ENCODE peak calls at places on chromosomes 16 and 17, in four cellular contexts. L, D, B and X are unnamed samples. For H3K4me1, the result is how much of the 10 kb centered on the place peaks cover.

GRCh38 chr16:24645739-24646645 is 83.5 kb upstream of the TNRC6A start:
- DNase-seq in L (peak), D (no peak), B (no peak), X (no peak)

GRCh38 chr16:51393381-51394005 is 242.4 kb upstream of the SALL1 start:
- DNase-seq in L (peak), D (no peak), B (no peak), X (no peak)

GRCh38 chr16:49580751-49581303 is 207.2 kb downstream of the C16orf78 start:
- DNase-seq in L (no peak), D (no peak), B (no peak), X (no peak)

GRCh38 chr17:61247438-61247837 is 152.2 kb upstream of the TBX2 start:
- DNase-seq in L (peak), D (no peak), B (no peak), X (no peak)

GRCh38 chr16:66698046-66698445 is 1.5 kb upstream of the CMTM4 start:
- DNase-seq in L (no peak), D (no peak), B (no peak), X (no peak)

GRCh38 chr16:49437344-49437743 is 63.7 kb downstream of the C16orf78 start:
- DNase-seq in L (no peak), D (no peak), B (no peak), X (no peak)

GRCh38 chr17:44065668-44066203 is 735 bp downstream of the LSM12 start:
- DNase-seq in L (no peak), D (no peak), B (no peak), X (no peak)

GRCh38 chr17:49968380-49969133 is 433 bp upstream of the DLX4 start:
- DNase-seq in L (peak), D (peak), B (peak), X (peak)

GRCh38 chr16:62077998-62078397 is 41.8 kb upstream of the CDH8 start:
- DNase-seq in L (no peak), D (no peak), B (peak), X (no peak)

GRCh38 chr16:86085161-86085611 is 186.2 kb downstream of the IRF8 start:
- DNase-seq in L (no peak), D (peak), B (no peak), X (no peak)

GRCh38 chr16:61791465-61791864 is 244.8 kb downstream of the CDH8 start:
- DNase-seq in L (no peak), D (no peak), B (no peak), X (no peak)

GRCh38 chr17:33981713-33982601 is 273.1 kb upstream of the CCL2 start:
- DNase-seq in L (no peak), D (no peak), B (no peak), X (no peak)

GRCh38 chr16:12146966-12147365 is 170.4 kb downstream of the SNX29 start:
- DNase-seq in L (no peak), D (no peak), B (no peak), X (no peak)

GRCh38 chr17:41406205-41406604 is 8.8 kb upstream of the KRT31 start:
- DNase-seq in L (no peak), D (no peak), B (no peak), X (no peak)

GRCh38 chr16:83021049-83021448 is 394.3 kb downstream of the CDH13 start:
- DNase-seq in L (no peak), D (no peak), B (no peak), X (no peak)

GRCh38 chr17:77879226-77879895 is 79.1 kb upstream of the TNRC6C start:
- DNase-seq in L (no peak), D (no peak), B (no peak), X (no peak)

GRCh38 chr17:42814633-42815399 is 9.3 kb downstream of the BECN1 start:
- DNase-seq in L (peak), D (no peak), B (peak), X (no peak)

GRCh38 chr16:67158637-67159600 is 790 bp downstream of the TRADD start:
- DNase-seq in L (no peak), D (no peak), B (peak), X (peak)

GRCh38 chr16:58098207-58099096 is 30.7 kb downstream of the CFAP20 start:
- DNase-seq in L (no peak), D (no peak), B (no peak), X (no peak)

GRCh38 chr16:17831330-17831729 is 360.6 kb upstream of the XYLT1 start:
- DNase-seq in L (no peak), D (no peak), B (no peak), X (no peak)

GRCh38 chr17:49964539-49965521 is 4.2 kb upstream of the DLX4 start:
- DNase-seq in L (peak), D (no peak), B (no peak), X (no peak)

GRCh38 chr17:72171703-72172670 is 51.2 kb downstream of the SOX9 start:
- DNase-seq in L (no peak), D (no peak), B (no peak), X (no peak)

GRCh38 chr16:4240624-4241023 is 1.3 kb downstream of the SRL start:
- DNase-seq in L (no peak), D (no peak), B (no peak), X (no peak)

GRCh38 chr16:73202176-73202729 is 154.3 kb upstream of the ZFHX3 start:
- DNase-seq in L (peak), D (no peak), B (no peak), X (no peak)

GRCh38 chr16:78258651-78259050 is 159.2 kb downstream of the WWOX start:
- DNase-seq in L (peak), D (no peak), B (no peak), X (no peak)

GRCh38 chr16:85982563-85982939 is 83.6 kb downstream of the IRF8 start:
- DNase-seq in L (no peak), D (peak), B (peak), X (no peak)

GRCh38 chr17:146983-147761 is 9.8 kb downstream of the SCGB1C2 start:
- DNase-seq in L (no peak), D (peak), B (peak), X (no peak)

GRCh38 chr17:44219126-44219635 is 294 bp downstream of the UBTF start:
- DNase-seq in L (peak), D (peak), B (peak), X (peak)

GRCh38 chr17:64741924-64742670 is 80.0 kb upstream of the SMURF2 start:
- DNase-seq in L (peak), D (no peak), B (peak), X (no peak)

GRCh38 chr17:79627184-79627765 is 16.4 kb upstream of the RBFOX3 start:
- DNase-seq in L (no peak), D (peak), B (peak), X (no peak)

GRCh38 chr16:23967018-23967417 is 131.2 kb downstream of the PRKCB start:
- DNase-seq in L (no peak), D (no peak), B (no peak), X (no peak)

GRCh38 chr17:7221281-7222092 is 1.7 kb downstream of the ACADVL start:
- DNase-seq in L (no peak), D (no peak), B (no peak), X (no peak)
- H3K4me1 ChIP-seq in L (under half), D (under half), B (under half), X (under half)

DNA sequence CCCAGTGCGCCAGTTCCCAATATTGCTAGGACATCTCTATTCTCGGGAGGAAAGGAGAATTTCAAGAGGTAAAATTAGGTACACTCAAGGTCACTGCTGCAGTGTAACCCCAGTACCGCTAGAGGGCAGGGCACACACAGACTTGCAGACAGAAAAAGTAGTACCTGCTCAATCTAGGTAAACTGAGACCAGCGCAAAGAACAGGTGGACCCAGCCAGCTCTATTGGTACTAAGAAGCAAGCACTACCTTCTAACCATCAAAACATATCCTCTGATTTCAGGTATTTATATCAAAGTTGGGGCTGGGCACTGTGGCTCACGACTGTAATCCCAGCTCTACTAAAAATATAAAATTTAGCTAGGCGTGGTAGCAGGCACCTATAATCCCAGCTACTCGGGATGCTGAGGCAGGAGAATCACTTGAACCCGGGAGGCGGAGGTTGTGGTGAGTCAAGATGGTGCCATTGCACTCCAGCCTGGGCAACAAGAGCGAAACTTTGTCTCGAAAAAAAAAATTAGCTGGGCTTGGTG is 3.6 kb upstream of the WDR81 start:
- DNase-seq in L (peak), D (no peak), B (peak), X (peak)
- H3K27ac ChIP-seq in L (no peak), D (no peak), B (no peak), X (no peak)

GRCh38 chr16:15961060-15961511 is 11.7 kb downstream of the ABCC1 start:
- DNase-seq in L (peak), D (no peak), B (no peak), X (peak)
- H3K4me3 ChIP-seq in L (no peak), D (no peak), B (no peak), X (peak)

GRCh38 chr16:16146380-16147315 is 76.6 kb downstream of the ABCC6 start:
- DNase-seq in L (no peak), D (no peak), B (no peak), X (no peak)
- H3K4me1 ChIP-seq in L (under half), D (under half), B (under half), X (under half)

DNA sequence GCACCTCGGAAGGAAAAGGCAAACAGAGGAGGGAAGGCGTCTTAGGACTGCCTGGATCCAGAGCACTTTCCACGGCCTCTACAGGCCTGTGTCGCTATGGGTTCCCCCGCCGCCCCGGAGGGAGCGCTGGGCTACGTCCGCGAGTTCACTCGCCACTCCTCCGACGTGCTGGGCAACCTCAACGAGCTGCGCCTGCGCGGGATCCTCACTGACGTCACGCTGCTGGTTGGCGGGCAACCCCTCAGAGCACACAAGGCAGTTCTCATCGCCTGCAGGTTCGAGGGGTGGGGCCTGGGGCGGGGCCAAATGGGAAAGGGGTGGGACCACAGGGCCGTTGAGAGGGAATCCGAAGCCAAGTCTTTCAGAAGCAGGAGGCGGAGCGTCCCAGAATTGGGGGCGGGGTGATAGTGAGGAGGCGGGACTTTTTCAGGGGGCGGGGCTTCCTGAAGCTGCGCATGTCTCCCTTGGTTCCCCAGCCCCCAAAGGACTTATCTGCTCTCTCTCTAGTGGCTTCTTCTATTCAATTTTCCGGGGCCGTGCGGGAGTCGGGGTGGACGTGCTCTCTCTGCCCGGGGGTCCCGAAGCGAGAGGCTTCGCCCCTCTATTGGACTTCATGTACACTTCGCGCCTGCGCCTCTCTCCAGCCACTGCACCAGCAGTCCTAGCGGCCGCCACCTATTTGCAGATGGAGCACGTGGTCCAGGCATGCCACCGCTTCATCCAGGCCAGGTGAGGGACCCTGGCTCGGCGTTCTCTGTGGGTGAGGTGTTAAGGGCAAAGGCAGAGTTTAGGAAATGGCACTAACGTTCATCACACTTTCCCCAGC is 939 bp downstream of the BCL6B start:
- DNase-seq in L (peak), D (peak), B (peak), X (peak)
- H3K27ac ChIP-seq in L (no peak), D (peak), B (peak), X (peak)

GRCh38 chr16:88939814-88940195 is 37.2 kb downstream of the CBFA2T3 start:
- DNase-seq in L (no peak), D (no peak), B (peak), X (no peak)
- H3K4me3 ChIP-seq in L (no peak), D (peak), B (peak), X (peak)

DNA sequence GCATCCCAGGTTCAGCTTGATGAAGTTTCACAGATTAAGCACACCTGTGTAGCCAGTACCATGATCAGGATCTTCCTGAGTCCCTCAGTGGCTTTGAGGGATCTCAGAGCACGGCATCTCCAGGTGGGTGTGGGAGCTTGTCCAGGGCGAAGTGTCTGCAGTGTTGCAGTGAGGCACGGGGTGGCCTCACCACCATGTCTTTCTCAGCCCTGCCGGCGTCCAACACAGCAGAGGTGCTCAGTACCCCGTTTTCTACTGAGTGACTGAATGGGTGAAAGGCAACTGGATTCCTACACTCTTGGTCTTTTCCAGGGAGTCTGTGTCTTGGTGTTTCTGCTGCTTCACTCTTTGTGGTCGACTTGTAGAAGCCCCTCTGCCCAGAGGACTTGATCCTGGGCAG is 63.7 kb downstream of the MPRIP start:
- DNase-seq in L (no peak), D (no peak), B (no peak), X (no peak)
- H3K4me1 ChIP-seq in L (under half), D (half or more), B (half or more), X (under half)